ENCODE peak calls at places on chromosomes 2 and 18, in five cellular contexts. L is A549, G is endothelial cell of umbilical vein, B is uterus, C is HCT116. A is an unnamed sample. For H3K4me1, the result is how much of the 10 kb centered on the place peaks cover.

GRCh38 chr2:26847663-26848335 is at the start of gene DPYSL5:
- DNase-seq in L (peak), B (no peak), G (no peak), C (peak), A (peak)

GRCh38 chr2:38788306-38788705 is 10.3 kb downstream of the GEMIN6 start:
- DNase-seq in G (no peak), C (no peak), L (no peak), B (no peak), A (no peak)

GRCh38 chr2:60470340-60470739 is 83.1 kb downstream of the BCL11A start:
- DNase-seq in G (no peak), B (no peak), L (no peak), C (no peak), A (no peak)

GRCh38 chr2:216643986-216644662 is 10.9 kb downstream of the IGFBP2 start:
- DNase-seq in B (no peak), C (no peak), G (peak), L (no peak), A (no peak)

GRCh38 chr18:46771141-46771540 is 14.3 kb upstream of the ST8SIA5 start:
- DNase-seq in G (no peak), B (no peak), C (no peak), L (no peak), A (no peak)

GRCh38 chr2:10254373-10255188 is 48.1 kb upstream of the HPCAL1 start:
- DNase-seq in B (no peak), G (no peak), C (no peak), L (peak), A (no peak)

GRCh38 chr2:33510589-33510968 is 34.1 kb downstream of the RASGRP3 start:
- DNase-seq in C (no peak), G (no peak), L (no peak), B (no peak), A (no peak)

GRCh38 chr18:46169464-46169941 is 65.3 kb downstream of the HAUS1 start:
- DNase-seq in B (no peak), G (peak), C (no peak), L (peak), A (no peak)

GRCh38 chr2:54459037-54459441 is 2.9 kb downstream of the SPTBN1 start:
- DNase-seq in C (no peak), L (peak), G (peak), B (no peak), A (no peak)

GRCh38 chr18:27143580-27144287 is 41.4 kb downstream of the CHST9 start:
- DNase-seq in C (no peak), L (no peak), G (no peak), B (no peak), A (peak)

GRCh38 chr2:195662138-195662537 is 5.1 kb downstream of the SLC39A10 start:
- DNase-seq in G (no peak), B (no peak), C (no peak), L (no peak), A (no peak)

GRCh38 chr18:13183790-13184189 is 34.8 kb upstream of the LDLRAD4 start:
- DNase-seq in L (no peak), C (no peak), G (no peak), B (no peak), A (no peak)

GRCh38 chr2:20438334-20439192 is 8.3 kb upstream of the RHOB start:
- DNase-seq in B (no peak), G (peak), L (peak), C (no peak), A (no peak)

GRCh38 chr2:44388877-44389276 is 27.1 kb downstream of the CAMKMT start:
- DNase-seq in B (no peak), L (no peak), G (no peak), C (no peak), A (no peak)

GRCh38 chr2:64941751-64942150 is 47.4 kb upstream of the SLC1A4 start:
- DNase-seq in L (no peak), B (no peak), C (no peak), G (no peak), A (no peak)

GRCh38 chr2:239870863-239871262 is 154.3 kb downstream of the NDUFA10 start:
- DNase-seq in B (no peak), L (no peak), G (no peak), C (no peak), A (no peak)

GRCh38 chr2:168119519-168120141 is 127.8 kb downstream of the STK39 start:
- DNase-seq in B (no peak), G (peak), C (peak), L (peak), A (no peak)

GRCh38 chr2:182845794-182846417 is 20.5 kb downstream of the FRZB start:
- DNase-seq in B (no peak), C (no peak), L (no peak), G (no peak), A (no peak)

GRCh38 chr18:49669403-49669802 is 107.5 kb downstream of the LIPG start:
- DNase-seq in L (no peak), B (no peak), C (no peak), G (no peak), A (no peak)

GRCh38 chr2:120402508-120402907 is 56.6 kb downstream of the INHBB start:
- DNase-seq in G (no peak), L (no peak), B (no peak), C (no peak), A (no peak)

GRCh38 chr2:102094917-102095316 is 47.6 kb upstream of the IL1R1 start:
- DNase-seq in L (peak), B (no peak), G (peak), C (peak), A (no peak)

GRCh38 chr2:54613361-54613760 is 110.1 kb upstream of the EML6 start:
- DNase-seq in L (peak), G (peak), C (no peak), B (no peak), A (no peak)

GRCh38 chr2:58594175-58594574 is 353.1 kb upstream of the FANCL start:
- DNase-seq in G (no peak), B (no peak), C (peak), L (peak), A (no peak)

GRCh38 chr2:8146329-8147048 is 535.4 kb upstream of the ID2 start:
- DNase-seq in C (no peak), G (no peak), B (no peak), L (no peak), A (peak)

GRCh38 chr2:35822716-35823115 is 532.9 kb upstream of the CRIM1 start:
- DNase-seq in L (no peak), G (no peak), B (no peak), C (no peak), A (no peak)

GRCh38 chr2:176134978-176135575 is 5.6 kb downstream of the HOXD8 start:
- DNase-seq in B (peak), G (peak), C (no peak), L (peak), A (no peak)

DNA sequence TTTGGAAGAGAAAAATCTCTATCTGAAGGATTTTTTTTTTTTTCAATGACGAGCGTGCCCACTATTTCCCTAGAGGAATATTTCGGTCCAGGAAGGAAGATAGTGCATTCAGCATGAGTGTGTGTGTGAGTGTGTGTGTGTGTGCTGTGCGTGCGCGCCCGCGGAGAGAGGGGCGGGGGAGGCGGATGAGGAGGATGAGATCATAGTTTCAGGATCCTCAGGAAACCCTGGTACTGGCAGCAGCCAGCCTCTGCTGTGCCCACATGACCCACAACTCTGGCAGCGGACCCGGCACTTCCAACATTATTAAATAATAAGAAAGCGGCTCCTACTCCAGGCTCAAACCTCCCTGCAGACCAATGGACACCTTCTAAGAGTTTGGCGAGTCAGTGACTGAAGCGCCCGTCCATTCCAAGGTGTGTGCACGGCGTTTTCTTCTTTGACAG is 217.0 kb upstream of the DTNA start:
- DNase-seq in C (no peak), L (peak), B (peak), G (peak), A (peak)
- H3K27ac ChIP-seq in C (no peak), L (no peak), B (no peak), G (peak), A (peak)

GRCh38 chr2:48532174-48532573 is 2.2 kb downstream of the STON1 start:
- DNase-seq in L (no peak), G (peak), C (no peak), B (no peak), A (no peak)
- H3K4me1 ChIP-seq in L (under half), G (under half), C (under half), B (under half), A (under half)

DNA sequence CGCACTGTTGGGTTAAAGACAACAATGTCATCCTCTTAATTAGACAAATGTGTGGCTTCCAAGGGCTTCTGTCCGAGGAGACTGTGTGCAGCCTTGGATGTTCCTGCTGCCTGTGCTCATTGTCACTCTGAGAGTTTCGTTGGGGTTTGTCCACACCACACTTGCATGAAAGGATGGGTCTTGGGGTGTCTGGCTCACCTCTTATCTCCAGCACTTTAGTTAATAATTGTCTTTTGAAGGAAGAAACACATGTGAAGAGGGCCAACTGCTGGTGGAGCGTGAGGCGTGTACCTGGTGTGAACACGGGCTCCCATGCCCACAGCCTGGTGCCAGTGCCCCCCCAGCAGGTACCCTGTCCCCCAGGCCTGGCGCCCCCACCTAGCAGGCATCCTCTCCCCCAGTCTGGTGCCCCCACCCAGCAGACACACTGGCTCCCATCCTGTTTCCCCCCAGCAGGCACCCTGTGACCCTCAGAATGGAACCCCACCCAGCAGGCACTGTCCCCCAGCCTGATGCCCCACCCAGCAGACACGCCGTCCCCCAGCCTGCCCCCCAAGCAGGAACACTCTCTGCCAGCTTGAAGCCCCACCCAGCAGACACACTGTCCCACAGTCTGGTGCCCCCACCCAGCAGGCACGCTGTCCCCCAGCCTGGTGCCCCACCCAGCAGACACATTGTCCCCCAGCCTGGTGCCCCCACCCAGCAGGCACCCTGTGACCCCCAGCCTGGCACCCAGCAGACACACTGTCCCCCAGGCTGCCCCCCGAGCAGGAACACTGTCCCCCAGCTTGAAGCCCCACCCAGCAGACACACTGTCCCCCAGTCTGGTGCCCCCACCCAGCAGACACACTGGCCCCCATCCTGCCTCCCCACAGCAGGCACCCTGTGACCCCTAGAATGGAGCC is 96.3 kb upstream of the TMEM18 start:
- DNase-seq in G (no peak), B (no peak), C (no peak), L (no peak), A (no peak)
- TF ChIP-seq POLR2A in G (no peak), B (no peak), C (no peak), L (no peak), A (no peak)

GRCh38 chr2:147451902-147452515 is 392.8 kb upstream of the ACVR2A start:
- DNase-seq in G (no peak), C (no peak), L (no peak), B (no peak), A (no peak)

GRCh38 chr2:147451131-147451530 is 393.7 kb upstream of the ACVR2A start:
- DNase-seq in C (no peak), L (no peak), B (no peak), G (no peak), A (no peak)

GRCh38 chr2:147450661-147451060 is 394.2 kb upstream of the ACVR2A start:
- DNase-seq in G (no peak), L (no peak), B (no peak), C (no peak), A (no peak)

GRCh38 chr2:147449323-147450080 is 395.3 kb upstream of the ACVR2A start:
- DNase-seq in C (no peak), G (no peak), L (no peak), B (no peak), A (no peak)
- H3K27ac ChIP-seq in C (no peak), G (no peak), L (no peak), B (no peak), A (no peak)

GRCh38 chr2:127661949-127662510 is 13.3 kb downstream of the LIMS2 start:
- DNase-seq in L (no peak), G (no peak), C (no peak), B (peak), A (peak)
- H3K4me1 ChIP-seq in L (under half), G (half or more), C (under half), B (under half), A (under half)

GRCh38 chr2:96136123-96136720 is 2.1 kb downstream of the ASTL start:
- DNase-seq in C (no peak), G (no peak), L (no peak), B (no peak), A (no peak)

GRCh38 chr2:96140941-96141623 is 2.8 kb upstream of the ASTL start:
- DNase-seq in L (no peak), B (no peak), G (no peak), C (no peak), A (no peak)

GRCh38 chr2:96139181-96139758 is 968 bp upstream of the ASTL start:
- DNase-seq in C (no peak), B (no peak), L (no peak), G (no peak), A (no peak)

GRCh38 chr2:96137611-96138129 is 632 bp downstream of the ASTL start:
- DNase-seq in G (no peak), B (no peak), L (no peak), C (no peak), A (peak)

DNA sequence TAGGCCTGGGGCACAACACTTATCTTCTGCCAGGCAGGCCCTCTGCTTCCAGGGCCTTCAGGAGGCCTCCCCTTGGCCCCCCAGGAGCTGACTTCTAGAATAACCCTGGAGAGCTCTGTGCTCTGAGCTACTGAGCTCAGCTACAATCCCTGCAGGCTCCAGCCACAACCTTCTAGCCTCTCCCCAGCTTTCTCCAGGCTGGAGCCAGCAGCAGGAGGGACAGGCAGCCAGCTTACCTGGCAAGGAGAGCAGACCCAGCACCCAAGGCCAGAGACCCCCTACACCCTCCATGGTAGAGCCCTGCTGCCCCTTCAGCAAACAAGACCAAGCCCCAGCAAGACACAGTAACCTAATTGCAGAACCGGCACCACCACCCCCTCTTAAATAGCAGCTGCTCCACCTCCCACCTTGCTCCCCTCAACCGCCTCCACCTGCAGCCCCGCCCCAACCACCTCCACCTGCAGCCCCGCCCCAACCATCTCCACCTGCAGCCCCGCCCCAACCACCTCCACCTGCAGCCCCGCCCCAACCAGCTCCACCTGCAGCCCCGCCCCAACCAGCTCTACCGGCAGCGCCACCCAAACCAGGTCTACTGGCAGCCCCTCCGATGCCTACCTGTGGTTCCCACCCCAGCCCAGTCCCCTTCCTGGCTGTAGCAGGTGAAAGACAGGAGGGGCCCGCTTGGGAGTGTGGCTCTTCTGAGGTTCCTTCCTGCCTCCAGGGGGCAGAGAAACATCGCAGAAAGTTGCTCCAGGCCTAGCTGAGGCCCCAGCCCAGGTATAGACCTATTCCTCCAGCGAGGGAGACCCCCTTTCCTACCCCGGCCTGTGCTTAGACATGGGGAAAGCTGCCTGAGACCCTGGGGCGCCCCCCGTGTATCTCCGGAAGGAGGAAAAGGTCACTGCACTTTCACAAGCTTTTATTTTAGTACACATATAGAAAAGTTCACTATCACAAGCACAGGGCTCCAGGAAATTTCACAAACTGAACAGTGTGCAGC is at the start of gene ASTL:
- DNase-seq in L (peak), B (no peak), C (no peak), G (peak), A (peak)
- TF ChIP-seq POLR2A in L (no peak), B (no peak), C (no peak), G (no peak), A (no peak)